ENCODE peak calls at places on chromosomes 2 and 18, in seven cellular contexts. Z, Q, V, L, M, X and S are unnamed samples.

GRCh38 chr2:103435010-103435409 is 673.2 kb downstream of the TMEM182 start:
- DNase-seq in Z (no peak), Q (no peak), V (no peak), L (no peak), M (no peak), X (no peak), S (no peak)

GRCh38 chr2:226477221-226478120 is 322.1 kb downstream of the IRS1 start:
- DNase-seq in Z (no peak), Q (no peak), V (no peak), L (no peak), M (no peak), X (no peak), S (no peak)

GRCh38 chr2:239920616-239921365 is 104.4 kb downstream of the NDUFA10 start:
- DNase-seq in Z (no peak), Q (no peak), V (no peak), L (no peak), M (no peak), X (no peak), S (no peak)

GRCh38 chr2:239932881-239933735 is 92.0 kb downstream of the NDUFA10 start:
- DNase-seq in Z (no peak), Q (no peak), V (peak; percentile 12), L (no peak), M (peak; percentile 7), X (no peak), S (no peak)

GRCh38 chr2:25494626-25495025 is 152.9 kb upstream of the DNMT3A start:
- DNase-seq in Z (no peak), Q (no peak), V (no peak), L (no peak), M (no peak), X (no peak), S (no peak)

GRCh38 chr18:25459814-25460213 is 107.8 kb upstream of the ZNF521 start:
- DNase-seq in Z (no peak), Q (no peak), V (no peak), L (no peak), M (no peak), X (no peak), S (no peak)

GRCh38 chr2:101012706-101013181 is 10.7 kb downstream of the RPL31 start:
- DNase-seq in Z (peak; percentile 45), Q (no peak), V (no peak), L (peak; percentile 40), M (no peak), X (no peak), S (peak; percentile 45)

GRCh38 chr2:199955007-199955338 is 318 bp downstream of the TYW5 start:
- DNase-seq in Z (peak; percentile 83), Q (no peak), V (no peak), L (peak; percentile 47), M (no peak), X (no peak), S (no peak)

GRCh38 chr18:21735452-21736015 is 5.1 kb upstream of the MIB1 start:
- DNase-seq in Z (peak; percentile 24), Q (peak; percentile 45), V (peak; percentile 26), L (no peak), M (peak; percentile 30), X (peak; percentile 34), S (peak; percentile 45)

GRCh38 chr2:138622606-138623005 is 121.0 kb downstream of the SPOPL start:
- DNase-seq in Z (no peak), Q (no peak), V (no peak), L (no peak), M (no peak), X (no peak), S (no peak)

GRCh38 chr2:238864207-238865014 is 16.5 kb downstream of the TWIST2 start:
- DNase-seq in Z (peak; percentile 5), Q (peak; percentile 92), V (no peak), L (peak; percentile 99), M (peak; percentile 85), X (no peak), S (peak; percentile 63)

GRCh38 chr2:168156661-168157060 is 90.7 kb downstream of the STK39 start:
- DNase-seq in Z (no peak), Q (peak; percentile 40), V (no peak), L (peak; percentile 87), M (peak; percentile 60), X (no peak), S (peak; percentile 15)

GRCh38 chr2:198441876-198442275 is 637.5 kb downstream of the PLCL1 start:
- DNase-seq in Z (no peak), Q (no peak), V (no peak), L (no peak), M (no peak), X (no peak), S (no peak)

GRCh38 chr18:54416459-54416858 is 58.8 kb downstream of the C18orf54 start:
- DNase-seq in Z (no peak), Q (no peak), V (no peak), L (peak; percentile 1), M (no peak), X (no peak), S (no peak)

GRCh38 chr2:167935803-167936110 is 311.6 kb downstream of the STK39 start:
- DNase-seq in Z (no peak), Q (no peak), V (no peak), L (no peak), M (no peak), X (no peak), S (no peak)

GRCh38 chr2:17558878-17559277 is 18.4 kb downstream of the VSNL1 start:
- DNase-seq in Z (no peak), Q (no peak), V (no peak), L (no peak), M (no peak), X (no peak), S (no peak)

GRCh38 chr18:21538230-21538629 is 62.3 kb downstream of the ESCO1 start:
- DNase-seq in Z (no peak), Q (no peak), V (no peak), L (no peak), M (no peak), X (no peak), S (no peak)

GRCh38 chr2:143482761-143483160 is 353.5 kb downstream of the ARHGAP15 start:
- DNase-seq in Z (no peak), Q (no peak), V (no peak), L (no peak), M (no peak), X (no peak), S (no peak)

GRCh38 chr2:120860579-120860922 is 124.9 kb downstream of the GLI2 start:
- DNase-seq in Z (no peak), Q (no peak), V (no peak), L (no peak), M (no peak), X (no peak), S (no peak)

GRCh38 chr2:231177156-231178007 is 21.0 kb upstream of the ARMC9 start:
- DNase-seq in Z (no peak), Q (no peak), V (no peak), L (no peak), M (no peak), X (no peak), S (no peak)

GRCh38 chr18:73752546-73752945 is 395.1 kb downstream of the FBXO15 start:
- DNase-seq in Z (no peak), Q (no peak), V (no peak), L (peak; percentile 22), M (no peak), X (no peak), S (no peak)

GRCh38 chr18:7452331-7452730 is 114.8 kb upstream of the PTPRM start:
- DNase-seq in Z (peak; percentile 38), Q (no peak), V (no peak), L (peak; percentile 23), M (no peak), X (no peak), S (peak; percentile 52)

GRCh38 chr2:165058471-165059265 is 103.3 kb upstream of the SLC38A11 start:
- DNase-seq in Z (no peak), Q (no peak), V (no peak), L (no peak), M (no peak), X (no peak), S (no peak)

GRCh38 chr2:226934546-226935243 is 98.8 kb downstream of the RHBDD1 start:
- DNase-seq in Z (no peak), Q (no peak), V (no peak), L (no peak), M (no peak), X (no peak), S (no peak)

GRCh38 chr2:221402072-221402471 is 170.0 kb downstream of the EPHA4 start:
- DNase-seq in Z (no peak), Q (no peak), V (no peak), L (no peak), M (no peak), X (no peak), S (no peak)

GRCh38 chr2:178197791-178198190 is 3.5 kb downstream of the OSBPL6 start:
- DNase-seq in Z (no peak), Q (no peak), V (no peak), L (no peak), M (no peak), X (no peak), S (no peak)

GRCh38 chr2:217530399-217531100 is 472.2 kb downstream of the TNS1 start:
- DNase-seq in Z (no peak), Q (no peak), V (no peak), L (no peak), M (peak; percentile 70), X (no peak), S (no peak)